ENCODE peak calls at places on chromosomes 11 and 22, in nine cellular contexts. S, N, C, B, T, I, O, E and X are unnamed samples. For H4K20me1, the result is how much of the 10 kb centered on the place peaks cover.

GRCh38 chr11:112817376-112817775 is 143.8 kb upstream of the NCAM1 start:
- DNase-seq in S (peak), N (no peak), C (no peak), B (no peak), T (no peak), I (no peak), O (peak), E (no peak), X (no peak)

GRCh38 chr22:33873186-33873585 is 47.1 kb downstream of the LARGE1 start:
- DNase-seq in S (no peak), N (no peak), C (no peak), B (no peak), T (no peak), I (no peak), O (no peak), E (no peak), X (no peak)

GRCh38 chr22:22242488-22242887 is 2.1 kb upstream of the VPREB1 start:
- DNase-seq in S (no peak), N (no peak), C (no peak), B (no peak), T (no peak), I (no peak), O (no peak), E (no peak), X (no peak)

GRCh38 chr22:47168900-47169800 is 406.7 kb downstream of the TBC1D22A start:
- DNase-seq in S (peak), N (peak), C (no peak), B (no peak), T (peak), I (peak), O (peak), E (peak), X (no peak)

GRCh38 chr22:24413271-24413670 is 14.1 kb upstream of the ADORA2A start:
- DNase-seq in S (no peak), N (no peak), C (no peak), B (no peak), T (no peak), I (no peak), O (no peak), E (no peak), X (no peak)

GRCh38 chr11:38384568-38384967 is 1786.5 kb upstream of the RAG2 start:
- DNase-seq in S (no peak), N (no peak), C (no peak), B (no peak), T (no peak), I (no peak), O (no peak), E (peak), X (no peak)

GRCh38 chr11:73383249-73384126 is 7.3 kb downstream of the RELT start:
- DNase-seq in S (peak), N (peak), C (peak), B (no peak), T (no peak), I (no peak), O (no peak), E (no peak), X (peak)

GRCh38 chr11:110031171-110031570 is 62.0 kb upstream of the ZC3H12C start:
- DNase-seq in S (no peak), N (no peak), C (no peak), B (no peak), T (peak), I (no peak), O (no peak), E (peak), X (no peak)

GRCh38 chr22:24831678-24832077 is 25.7 kb downstream of the SGSM1 start:
- DNase-seq in S (no peak), N (no peak), C (no peak), B (no peak), T (no peak), I (no peak), O (no peak), E (no peak), X (no peak)

GRCh38 chr11:45083544-45084087 is 62.8 kb upstream of the PRDM11 start:
- DNase-seq in S (peak), N (no peak), C (peak), B (no peak), T (no peak), I (peak), O (peak), E (peak), X (peak)

DNA sequence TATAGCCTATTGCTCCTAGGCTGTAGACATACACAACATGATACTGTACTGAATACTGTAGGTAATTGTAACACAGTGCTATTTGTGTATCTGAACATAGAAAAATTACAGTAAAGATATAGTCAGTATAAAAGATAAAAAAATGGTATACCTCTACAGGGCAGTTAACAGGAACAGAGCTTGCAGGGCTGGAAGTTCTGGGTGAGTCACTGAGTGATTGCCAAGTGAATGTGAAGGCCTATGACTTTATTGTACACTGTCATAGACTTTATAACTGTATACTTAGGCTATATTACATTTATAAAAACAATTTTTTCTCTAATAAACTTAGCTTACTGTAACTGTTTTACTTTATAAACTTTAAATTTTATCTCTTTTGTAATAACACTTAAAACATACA is 332.4 kb upstream of the ARHGAP42 start:
- DNase-seq in S (no peak), N (no peak), C (no peak), B (no peak), T (no peak), I (no peak), O (no peak), E (peak), X (no peak)
- H4K20me1 ChIP-seq in S (under half), N (under half), C (under half), B (under half), T (under half), I (under half), O (under half), E (under half), X (under half)

GRCh38 chr11:130066338-130066737 is 3.4 kb upstream of the APLP2 start:
- DNase-seq in S (no peak), N (no peak), C (no peak), B (no peak), T (no peak), I (no peak), O (no peak), E (no peak), X (no peak)

GRCh38 chr11:130062030-130062429 is 7.7 kb upstream of the APLP2 start:
- DNase-seq in S (no peak), N (no peak), C (no peak), B (no peak), T (no peak), I (no peak), O (no peak), E (peak), X (no peak)

GRCh38 chr11:130068546-130068985 is 1.1 kb upstream of the APLP2 start:
- DNase-seq in S (peak), N (no peak), C (no peak), B (no peak), T (no peak), I (no peak), O (peak), E (no peak), X (no peak)

GRCh38 chr11:130061017-130061416 is 8.7 kb upstream of the APLP2 start:
- DNase-seq in S (no peak), N (no peak), C (no peak), B (no peak), T (no peak), I (no peak), O (no peak), E (no peak), X (no peak)

DNA sequence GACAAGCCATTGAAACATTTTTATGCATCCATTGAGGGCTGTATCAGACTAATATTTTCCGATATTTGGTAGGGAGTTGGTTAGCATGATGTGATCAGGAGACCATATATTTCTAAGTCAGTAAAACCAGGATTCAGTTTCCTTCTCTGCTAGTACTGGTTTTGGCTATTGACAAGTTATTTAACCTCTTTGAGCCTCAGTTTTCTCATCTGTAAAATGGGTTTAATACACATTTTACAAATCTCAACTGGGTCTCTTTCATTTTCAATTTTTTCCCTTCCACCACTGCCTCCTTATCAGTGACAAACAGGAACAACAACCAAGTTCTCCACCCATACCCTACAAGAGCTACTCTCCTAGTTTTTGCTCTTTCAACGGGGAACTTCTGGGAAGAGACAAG is 6.3 kb upstream of the APLP2 start:
- DNase-seq in S (no peak), N (no peak), C (no peak), B (no peak), T (no peak), I (no peak), O (no peak), E (no peak), X (no peak)
- H2AFZ ChIP-seq in S (no peak), N (no peak), C (no peak), B (no peak), T (no peak), I (no peak), O (no peak), E (no peak), X (no peak)

GRCh38 chr11:118790357-118791014 is 478 bp downstream of the DDX6 start:
- DNase-seq in S (peak), N (peak), C (peak), B (no peak), T (peak), I (peak), O (peak), E (peak), X (peak)

GRCh38 chr11:118789501-118790356 is 1.2 kb downstream of the DDX6 start:
- DNase-seq in S (peak), N (peak), C (peak), B (no peak), T (no peak), I (no peak), O (peak), E (peak), X (peak)

GRCh38 chr11:118783724-118784495 is 7.1 kb downstream of the DDX6 start:
- DNase-seq in S (no peak), N (no peak), C (no peak), B (no peak), T (no peak), I (no peak), O (no peak), E (no peak), X (no peak)

GRCh38 chr11:118785362-118785761 is 5.6 kb downstream of the DDX6 start:
- DNase-seq in S (no peak), N (no peak), C (peak), B (no peak), T (peak), I (no peak), O (no peak), E (peak), X (no peak)

GRCh38 chr11:118786657-118787056 is 4.3 kb downstream of the DDX6 start:
- DNase-seq in S (no peak), N (no peak), C (no peak), B (no peak), T (no peak), I (no peak), O (no peak), E (no peak), X (no peak)
- H4K20me1 ChIP-seq in S (half or more), N (under half), C (half or more), B (under half), T (half or more), I (under half), O (half or more), E (half or more), X (under half)

DNA sequence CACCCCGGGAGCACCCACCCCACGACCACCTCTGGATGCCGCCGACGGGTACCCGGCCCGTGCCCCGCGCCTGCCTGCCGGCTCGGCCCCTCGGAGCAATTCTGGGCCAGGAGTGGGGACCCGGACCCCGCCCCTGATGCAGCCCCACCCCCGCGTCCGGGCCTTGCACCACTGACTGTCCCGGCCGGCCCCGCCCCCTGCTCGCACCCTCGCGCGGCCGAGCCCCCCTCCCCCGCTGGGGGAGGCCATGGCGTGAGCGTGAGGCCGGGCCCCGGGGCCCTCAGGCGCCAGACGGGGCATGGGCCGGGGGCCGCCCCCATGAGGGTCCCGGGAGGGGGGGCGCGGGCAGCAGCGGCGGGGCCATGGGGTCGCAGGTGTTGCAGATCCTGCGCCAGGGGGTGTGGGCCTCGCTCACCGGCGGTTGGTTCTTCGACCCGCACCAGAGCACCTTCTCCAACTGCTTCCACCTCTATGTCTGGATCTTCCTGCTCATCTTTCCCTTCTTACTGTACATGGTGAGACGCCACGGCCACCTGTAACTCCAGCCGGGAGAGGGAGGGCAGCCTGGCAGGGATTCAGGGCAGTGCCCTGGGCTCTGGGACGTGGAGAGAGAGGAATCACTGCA is 486 bp downstream of the PCNX3 start:
- DNase-seq in S (peak), N (no peak), C (peak), B (no peak), T (no peak), I (no peak), O (peak), E (peak), X (peak)
- H2AFZ ChIP-seq in S (no peak), N (no peak), C (no peak), B (peak), T (peak), I (no peak), O (no peak), E (peak), X (no peak)

GRCh38 chr11:46564459-46564858 is 29.4 kb downstream of the AMBRA1 start:
- DNase-seq in S (no peak), N (peak), C (no peak), B (no peak), T (peak), I (no peak), O (no peak), E (peak), X (no peak)
- H4K20me1 ChIP-seq in S (under half), N (under half), C (under half), B (under half), T (under half), I (under half), O (under half), E (under half), X (under half)

DNA sequence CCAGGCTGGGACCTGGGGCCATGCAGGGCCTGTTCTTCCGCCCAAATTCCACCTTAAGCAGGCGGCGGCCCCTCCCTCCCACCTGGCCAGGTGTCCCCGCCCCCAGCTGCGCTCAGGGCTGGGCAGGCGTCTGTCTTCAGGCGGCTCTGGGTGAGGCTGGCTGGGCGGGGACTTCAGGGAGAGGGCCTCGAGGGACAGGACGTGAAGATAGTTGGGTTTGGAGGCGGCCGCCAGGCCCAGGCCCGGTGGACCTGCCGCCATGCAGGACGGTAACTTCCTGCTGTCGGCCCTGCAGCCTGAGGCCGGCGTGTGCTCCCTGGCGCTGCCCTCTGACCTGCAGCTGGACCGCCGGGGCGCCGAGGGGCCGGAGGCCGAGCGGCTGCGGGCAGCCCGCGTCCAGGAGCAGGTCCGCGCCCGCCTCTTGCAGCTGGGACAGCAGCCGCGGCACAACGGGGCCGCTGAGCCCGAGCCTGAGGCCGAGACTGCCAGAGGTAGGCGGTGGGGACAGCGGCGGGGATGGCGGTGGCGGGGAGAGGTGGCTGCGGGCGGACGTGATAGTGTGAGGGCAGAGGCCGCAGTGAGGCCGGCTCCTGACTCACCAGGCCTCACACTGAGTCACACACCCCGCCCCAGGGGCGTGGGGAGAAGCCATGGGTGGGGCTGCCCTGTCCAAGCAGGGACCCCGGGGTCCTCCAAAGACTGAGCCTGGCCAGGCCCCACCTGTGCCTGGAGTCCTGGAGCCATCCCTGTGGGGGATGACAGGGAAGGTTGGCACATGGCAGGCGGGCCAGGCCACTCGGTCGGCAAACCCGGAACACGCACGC is at the start of gene PKP3:
- DNase-seq in S (peak), N (no peak), C (peak), B (peak), T (peak), I (peak), O (peak), E (peak), X (no peak)
- H2AFZ ChIP-seq in S (peak), N (peak), C (peak), B (no peak), T (peak), I (no peak), O (peak), E (peak), X (no peak)

GRCh38 chr11:118921929-118922744 is 3.6 kb downstream of the BCL9L start:
- DNase-seq in S (peak), N (peak), C (peak), B (no peak), T (peak), I (peak), O (peak), E (peak), X (no peak)
- H4K20me1 ChIP-seq in S (half or more), N (under half), C (under half), B (under half), T (half or more), I (under half), O (under half), E (under half), X (under half)

DNA sequence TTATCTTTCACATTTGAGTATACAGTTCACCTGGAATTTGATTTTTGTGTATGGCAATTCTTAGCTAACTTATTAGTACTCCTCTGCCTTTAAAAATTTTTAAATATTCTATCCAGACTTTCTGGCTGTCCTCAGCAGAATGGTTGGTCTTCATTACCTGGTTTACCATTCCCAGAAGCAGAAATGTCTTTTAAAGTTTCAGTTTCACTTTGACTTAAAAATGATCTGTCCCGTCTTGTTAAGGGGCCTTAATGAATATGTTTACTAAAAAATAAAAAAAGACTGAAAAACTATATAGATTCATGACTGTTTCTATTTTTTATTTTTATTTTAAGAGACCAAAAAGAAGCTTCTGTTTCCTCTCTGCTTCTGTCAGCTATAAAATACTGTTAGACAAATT is 70.5 kb upstream of the TNRC6B start:
- DNase-seq in S (no peak), N (no peak), C (no peak), B (no peak), T (no peak), I (no peak), O (no peak), E (no peak), X (no peak)
- H2AFZ ChIP-seq in S (no peak), N (no peak), C (no peak), B (peak), T (no peak), I (no peak), O (no peak), E (no peak), X (peak)